ENCODE peak calls at places on chromosomes 4 and X, in four cellular contexts. I is K562, A is transverse colon, U is suprapubic skin. L is an unnamed sample. For H3K4me1, the result is how much of the 10 kb centered on the place peaks cover.

GRCh38 chr4:13567125-13567524 is 22.8 kb upstream of the NKX3-2 start:
- DNase-seq in U (no peak), I (no peak), A (no peak), L (no peak)

GRCh38 chr4:154152546-154152945 is 339.1 kb downstream of the DCHS2 start:
- DNase-seq in U (no peak), I (no peak), A (no peak), L (no peak)

GRCh38 chrX:40130207-40130606 is 32.4 kb upstream of the BCOR start:
- DNase-seq in I (no peak), U (no peak), A (no peak), L (no peak)

GRCh38 chrX:134538316-134538715 is 78.4 kb downstream of the HPRT1 start:
- DNase-seq in I (no peak), A (no peak), U (no peak), L (no peak)

GRCh38 chr4:14783011-14783877 is 219.0 kb upstream of the CPEB2 start:
- DNase-seq in A (no peak), I (no peak), U (no peak), L (no peak)

GRCh38 chrX:103656623-103657022 is 27.8 kb downstream of the TCEAL1 start:
- DNase-seq in U (no peak), A (no peak), I (no peak), L (no peak)

GRCh38 chr4:145731026-145731425 is 51.1 kb downstream of the C4orf51 start:
- DNase-seq in A (peak), U (no peak), I (no peak), L (no peak)

GRCh38 chr4:102531441-102531840 is 30.3 kb downstream of the NFKB1 start:
- DNase-seq in U (no peak), I (no peak), A (no peak), L (no peak)

GRCh38 chrX:132375941-132376340 is 112.9 kb downstream of the MBNL3 start:
- DNase-seq in I (peak), A (no peak), U (no peak), L (no peak)

GRCh38 chrX:139844163-139844562 is 88.7 kb downstream of the ATP11C start:
- DNase-seq in I (no peak), A (no peak), U (no peak), L (no peak)

GRCh38 chr4:112287258-112287873 is 1.7 kb upstream of the TIFA start:
- DNase-seq in U (no peak), A (peak), I (no peak), L (no peak)

GRCh38 chr4:112280657-112281056 is 5.0 kb downstream of the TIFA start:
- DNase-seq in U (no peak), A (no peak), I (no peak), L (no peak)

GRCh38 chr4:112282860-112283667 is 2.6 kb downstream of the TIFA start:
- DNase-seq in U (no peak), A (no peak), I (no peak), L (no peak)

GRCh38 chr4:112284662-112285411 is 867 bp downstream of the TIFA start:
- DNase-seq in U (no peak), A (peak), I (peak), L (no peak)

GRCh38 chr4:112284166-112284565 is 1.5 kb downstream of the TIFA start:
- DNase-seq in U (no peak), A (no peak), I (peak), L (no peak)
- TF ChIP-seq POLR2A in U (no peak), A (no peak), I (no peak), L (no peak)

GRCh38 chr4:118772149-118773081 is 63.5 kb downstream of the SEC24D start:
- DNase-seq in I (peak), U (no peak), A (no peak), L (no peak)
- H3K4me1 ChIP-seq in I (under half), U (under half), A (under half), L (under half)

GRCh38 chrX:97175147-97175546 is 291.4 kb downstream of the RPA4 start:
- DNase-seq in A (no peak), I (peak), U (no peak), L (no peak)
- TF ChIP-seq EP300 in A (no peak), I (no peak), U (no peak), L (no peak)

DNA sequence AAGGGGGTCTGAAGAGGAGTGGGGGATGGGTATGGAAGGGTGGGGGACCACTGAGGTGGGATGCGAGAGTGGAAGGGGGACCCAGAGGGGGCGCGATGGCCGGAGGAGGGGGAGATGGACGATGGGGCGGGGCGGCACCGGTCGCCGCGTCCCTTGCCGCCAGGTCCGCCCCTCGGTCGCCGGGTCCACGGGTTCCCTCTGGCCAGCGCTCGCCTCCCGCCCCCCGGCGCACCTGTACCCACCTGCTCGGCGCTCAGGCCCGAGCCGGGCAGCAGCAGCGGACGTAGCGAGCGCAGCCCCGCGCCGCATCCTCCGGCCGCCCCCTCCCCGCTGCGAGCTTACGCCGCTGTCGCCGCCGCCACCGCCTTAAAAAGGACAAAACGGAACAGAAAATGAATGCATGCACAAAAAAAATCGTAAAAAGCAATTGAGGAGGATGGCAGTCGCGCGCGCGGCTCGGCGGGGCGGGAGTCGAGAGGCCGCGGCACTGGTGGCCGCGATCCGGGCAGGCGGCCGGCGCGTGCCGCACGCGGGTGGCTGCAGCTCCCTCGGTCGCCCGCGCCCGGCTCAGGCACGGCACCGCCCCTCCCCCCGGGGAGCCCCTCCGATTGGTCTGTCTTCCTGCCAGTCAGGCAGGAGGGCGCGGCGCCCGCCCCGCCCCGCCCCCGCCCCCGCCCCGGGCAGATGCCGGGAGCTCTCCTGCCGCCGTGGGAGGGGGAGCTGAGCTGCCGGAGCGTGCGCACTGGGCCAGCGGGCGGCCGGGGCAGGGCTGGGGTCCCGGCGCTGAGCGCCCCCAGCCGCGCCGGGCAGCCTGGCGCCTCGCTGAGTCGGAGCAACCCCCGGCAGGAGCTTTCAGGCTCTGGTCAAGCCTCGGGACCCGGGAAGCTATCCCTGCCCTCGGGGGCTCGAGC is at the start of gene JAKMIP1:
- DNase-seq in U (no peak), I (peak), A (peak), L (no peak)
- TF ChIP-seq POLR2A in U (no peak), I (no peak), A (no peak), L (no peak)

GRCh38 chrX:130085551-130085986 is 24.7 kb downstream of the ELF4 start:
- DNase-seq in I (no peak), U (no peak), A (no peak), L (no peak)

GRCh38 chrX:130083656-130084382 is 26.5 kb downstream of the ELF4 start:
- DNase-seq in U (no peak), A (no peak), I (peak), L (no peak)

GRCh38 chrX:130084651-130085237 is 25.6 kb downstream of the ELF4 start:
- DNase-seq in I (peak), A (no peak), U (no peak), L (no peak)

GRCh38 chrX:130083107-130083490 is 27.2 kb downstream of the ELF4 start:
- DNase-seq in I (peak), U (no peak), A (no peak), L (no peak)

DNA sequence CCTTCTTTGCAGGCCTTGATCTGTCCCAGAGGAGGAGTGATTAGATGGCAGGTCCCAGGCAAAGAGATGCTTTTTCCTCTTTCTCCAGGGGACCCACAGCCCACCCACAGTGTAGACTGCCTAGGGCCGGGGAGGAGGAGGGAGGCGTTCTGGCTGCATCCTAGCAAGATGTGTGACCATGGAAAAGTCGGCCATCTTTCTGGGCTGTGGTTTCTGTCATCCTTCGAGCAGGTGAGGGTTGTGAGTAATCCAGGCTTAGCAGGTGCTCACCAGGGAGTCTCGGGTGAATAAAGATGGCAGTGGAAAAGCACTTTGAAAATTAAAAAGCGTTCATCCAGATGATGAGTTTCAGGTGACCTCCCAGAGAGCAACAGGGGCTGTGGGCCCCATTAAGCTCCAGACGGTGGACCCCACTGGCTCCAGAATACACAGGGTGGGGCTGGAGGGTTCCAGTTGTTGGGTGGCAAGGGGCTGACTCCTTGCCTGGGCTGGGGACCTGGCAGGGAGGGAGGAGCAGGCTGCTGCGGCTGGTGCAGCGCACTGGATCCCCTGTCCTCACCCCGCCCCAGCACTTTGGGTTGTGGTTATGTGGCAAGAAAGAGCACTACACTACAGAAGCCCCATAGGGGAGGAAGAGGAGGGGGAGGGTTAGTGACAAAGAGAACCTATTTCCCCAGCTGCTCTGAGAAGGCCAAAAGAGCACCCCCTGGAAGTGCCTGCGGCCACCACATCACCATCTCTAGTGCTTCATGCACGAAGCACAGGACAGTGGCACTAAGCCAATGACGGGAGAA is 23.7 kb downstream of the ELF4 start:
- DNase-seq in A (peak), I (no peak), U (no peak), L (no peak)
- H3K4me1 ChIP-seq in A (under half), I (half or more), U (under half), L (under half)

GRCh38 chrX:1609311-1609710 is 5.5 kb upstream of the ASMT start:
- DNase-seq in U (no peak), I (no peak), A (no peak), L (no peak)
- TF ChIP-seq EP300 in U (no peak), I (no peak), A (no peak), L (no peak)

GRCh38 chrX:119686087-119686639 is 6.8 kb downstream of the SEPTIN6 start:
- DNase-seq in U (no peak), I (no peak), A (peak), L (no peak)
- TF ChIP-seq POLR2A in U (no peak), I (no peak), A (no peak), L (no peak)